ENCODE peak calls at places on chromosomes 5 and 9, in eight cellular contexts. N is aorta, Q is IMR-90, T is ovary, S is mesenchymal stem cell, W is gastrocnemius medialis, U is kidney, G is keratinocyte. J is an unnamed sample.

GRCh38 chr5:131984945-131985665 is 26.4 kb downstream of the ACSL6 start:
- DNase-seq in N (peak; percentile 27), Q (no peak), T (no peak), S (no peak), W (no peak), U (peak; percentile 67), G (no peak), J (no peak)

GRCh38 chr9:5843450-5844249 is 10.7 kb upstream of the ERMP1 start:
- DNase-seq in N (no peak), Q (peak; percentile 29), T (peak; percentile 19), S (peak; percentile 82), W (no peak), U (peak; percentile 73), G (no peak), J (no peak)

GRCh38 chr5:139140631-139141071 is 57.5 kb downstream of the SIL1 start:
- DNase-seq in N (peak; percentile 62), Q (peak; percentile 30), T (no peak), S (no peak), W (peak; percentile 12), U (no peak), G (no peak), J (no peak)

GRCh38 chr5:390571-391491 is 52.1 kb upstream of the EXOC3 start:
- DNase-seq in N (peak; percentile 30), Q (no peak), T (peak; percentile 6), S (no peak), W (no peak), U (peak; percentile 38), G (no peak), J (no peak)

GRCh38 chr5:175254155-175254554 is 189.8 kb downstream of the DRD1 start:
- DNase-seq in N (no peak), Q (peak; percentile 42), T (no peak), S (no peak), W (no peak), U (no peak), G (no peak), J (no peak)

GRCh38 chr5:38438757-38439156 is 117.7 kb downstream of the LIFR start:
- DNase-seq in N (no peak), Q (no peak), T (no peak), S (no peak), W (no peak), U (no peak), G (no peak), J (no peak)

GRCh38 chr5:73263001-73263710 is 90.2 kb downstream of the TMEM174 start:
- DNase-seq in N (no peak), Q (no peak), T (no peak), S (no peak), W (no peak), U (no peak), G (no peak), J (no peak)

GRCh38 chr9:110214090-110214489 is 6.1 kb upstream of the C9orf152 start:
- DNase-seq in N (no peak), Q (peak; percentile 30), T (no peak), S (no peak), W (no peak), U (no peak), G (peak; percentile 45), J (no peak)

GRCh38 chr9:437066-438015 is 222.7 kb downstream of the DOCK8 start:
- DNase-seq in N (no peak), Q (peak; percentile 77), T (no peak), S (peak; percentile 18), W (no peak), U (no peak), G (no peak), J (no peak)

GRCh38 chr5:169367861-169368260 is 66.9 kb upstream of the SLIT3 start:
- DNase-seq in N (no peak), Q (no peak), T (no peak), S (no peak), W (no peak), U (no peak), G (no peak), J (no peak)

GRCh38 chr9:110125207-110125751 is 82.7 kb downstream of the C9orf152 start:
- DNase-seq in N (peak; percentile 94), Q (peak; percentile 98), T (peak; percentile 88), S (peak; percentile 99), W (peak; percentile 23), U (peak; percentile 96), G (no peak), J (peak; percentile 78)

GRCh38 chr9:133880851-133881634 is 111.1 kb downstream of the VAV2 start:
- DNase-seq in N (no peak), Q (peak; percentile 29), T (no peak), S (peak; percentile 84), W (no peak), U (no peak), G (peak; percentile 95), J (peak; percentile 7)
- H3K4me1 ChIP-seq in N (no peaks in the 10 kb centered on the region), Q (peaks cover 7% of the 10 kb centered on the region), T (peaks cover 12% of the 10 kb centered on the region), S (peaks cover 66% of the 10 kb centered on the region), W (no peaks in the 10 kb centered on the region), U (no peaks in the 10 kb centered on the region), G (peaks cover 58% of the 10 kb centered on the region), J (no peaks in the 10 kb centered on the region)

GRCh38 chr5:116479776-116480675 is 94.6 kb downstream of the SEMA6A start:
- DNase-seq in N (no peak), Q (no peak), T (no peak), S (no peak), W (no peak), U (no peak), G (no peak), J (no peak)
- H3K27ac ChIP-seq in N (no peak overlapping the region), Q (no peak overlapping the region), T (no peak overlapping the region), S (no peak overlapping the region), W (no peak overlapping the region), U (no peak overlapping the region), G (no peak overlapping the region), J (no peak overlapping the region)

GRCh38 chr5:89996892-89997291 is 412.7 kb downstream of the CETN3 start:
- DNase-seq in N (no peak), Q (no peak), T (no peak), S (no peak), W (no peak), U (no peak), G (no peak), J (no peak)

GRCh38 chr5:89998505-89998904 is 411.1 kb downstream of the CETN3 start:
- DNase-seq in N (no peak), Q (no peak), T (no peak), S (no peak), W (no peak), U (no peak), G (no peak), J (no peak)

DNA sequence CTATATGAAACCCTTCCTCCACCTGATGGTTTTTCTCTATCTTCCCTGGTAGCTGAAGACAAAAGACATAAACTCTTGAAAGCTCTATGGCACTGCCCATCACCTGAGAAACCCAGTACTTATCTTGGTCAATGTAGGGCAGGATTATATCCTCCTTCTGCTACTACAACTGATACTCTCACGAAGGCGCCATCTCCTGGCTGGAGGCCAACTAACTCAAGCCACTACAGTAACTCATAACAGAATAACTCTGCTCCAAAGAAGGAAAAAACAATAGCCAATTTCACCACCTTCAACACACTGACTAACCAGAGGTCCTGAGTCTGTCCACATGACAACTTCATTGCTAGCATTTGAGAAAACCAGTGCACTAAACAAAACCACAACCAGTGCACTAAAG is 409.2 kb downstream of the CETN3 start:
- DNase-seq in N (peak; percentile 38), Q (no peak), T (no peak), S (no peak), W (no peak), U (no peak), G (no peak), J (no peak)
- H3K4me3 ChIP-seq in N (no peak overlapping the region), Q (no peak overlapping the region), T (no peak overlapping the region), S (no peak overlapping the region), W (no peak overlapping the region), U (no peak overlapping the region), G (no peak overlapping the region), J (no peak overlapping the region)

GRCh38 chr5:179779826-179780225 is 14.0 kb upstream of the LTC4S start:
- DNase-seq in N (no peak), Q (no peak), T (no peak), S (no peak), W (no peak), U (no peak), G (no peak), J (no peak)

GRCh38 chr5:179777909-179778308 is 15.9 kb upstream of the LTC4S start:
- DNase-seq in N (no peak), Q (no peak), T (no peak), S (no peak), W (no peak), U (no peak), G (no peak), J (peak; percentile 14)

GRCh38 chr5:179778591-179778990 is 15.2 kb upstream of the LTC4S start:
- DNase-seq in N (no peak), Q (no peak), T (no peak), S (no peak), W (no peak), U (no peak), G (no peak), J (no peak)

GRCh38 chr5:179781846-179782245 is 11.9 kb upstream of the LTC4S start:
- DNase-seq in N (no peak), Q (no peak), T (no peak), S (no peak), W (no peak), U (no peak), G (no peak), J (no peak)

GRCh38 chr5:179780343-179780742 is 13.4 kb upstream of the LTC4S start:
- DNase-seq in N (peak; percentile 55), Q (no peak), T (no peak), S (no peak), W (no peak), U (no peak), G (no peak), J (no peak)
- H3K4me1 ChIP-seq in N (no peaks in the 10 kb centered on the region), Q (no peaks in the 10 kb centered on the region), T (no peaks in the 10 kb centered on the region), S (peaks cover 1% of the 10 kb centered on the region), W (no peaks in the 10 kb centered on the region), U (no peaks in the 10 kb centered on the region), G (no peaks in the 10 kb centered on the region), J (no peaks in the 10 kb centered on the region)

GRCh38 chr5:121025671-121026070 is 561.6 kb downstream of the PRR16 start:
- DNase-seq in N (no peak), Q (no peak), T (no peak), S (no peak), W (no peak), U (no peak), G (no peak), J (no peak)
- H3K27ac ChIP-seq in N (no peak overlapping the region), Q (no peak overlapping the region), T (no peak overlapping the region), S (no peak overlapping the region), W (no peak overlapping the region), U (no peak overlapping the region), G (no peak overlapping the region), J (no peak overlapping the region)

GRCh38 chr9:137253717-137254623 is 1.2 kb upstream of the NELFB start:
- DNase-seq in N (no peak), Q (no peak), T (no peak), S (peak; percentile 23), W (no peak), U (no peak), G (no peak), J (no peak)

GRCh38 chr9:137255448-137256114 is 454 bp downstream of the NELFB start:
- DNase-seq in N (no peak), Q (no peak), T (no peak), S (peak; percentile 56), W (no peak), U (no peak), G (no peak), J (peak; percentile 60)

GRCh38 chr9:137254624-137255447 is at the start of gene NELFB:
- DNase-seq in N (peak; percentile 95), Q (peak; percentile 77), T (peak; percentile 93), S (peak; percentile 81), W (peak; percentile 79), U (peak; percentile 98), G (no peak), J (peak; percentile 97)

GRCh38 chr9:137256362-137256761 is 1.2 kb downstream of the NELFB start:
- DNase-seq in N (no peak), Q (no peak), T (no peak), S (no peak), W (no peak), U (no peak), G (no peak), J (no peak)

GRCh38 chr9:137256839-137257238 is 1.7 kb downstream of the NELFB start:
- DNase-seq in N (no peak), Q (no peak), T (peak; percentile 6), S (no peak), W (no peak), U (no peak), G (no peak), J (no peak)
- H3K4me3 ChIP-seq in N (no peak overlapping the region), Q (no peak overlapping the region), T (no peak overlapping the region), S (peak overlapping the region; percentile 97), W (no peak overlapping the region), U (no peak overlapping the region), G (no peak overlapping the region), J (peak overlapping the region; percentile 98)